ENCODE peak calls at places on chromosomes 16 and 17, in ten cellular contexts. One of them, this sample, is unnamed.

GRCh38 chr16:11852092-11852809 is 909 bp upstream of the RSL1D1 start:
- DNase-seq in A549: peak
- DNase-seq in mesendoderm: no peak
- DNase-seq in neuronal stem cell: no peak
- DNase-seq in osteoblast: no peak
- DNase-seq in IMR-90: peak
- DNase-seq in PC-3: peak
- DNase-seq in GM12878: no peak
- DNase-seq in mesenchymal stem cell: no peak
- DNase-seq in mammary epithelial cell: no peak
- DNase-seq in this sample: no peak

GRCh38 chr16:4865231-4865860 is 18.1 kb downstream of the UBN1 start:
- DNase-seq in mammary epithelial cell: no peak
- DNase-seq in mesenchymal stem cell: no peak
- DNase-seq in PC-3: no peak
- DNase-seq in neuronal stem cell: no peak
- DNase-seq in GM12878: no peak
- DNase-seq in osteoblast: no peak
- DNase-seq in IMR-90: no peak
- DNase-seq in A549: no peak
- DNase-seq in mesendoderm: no peak
- DNase-seq in this sample: no peak

GRCh38 chr16:58329147-58329546 is 34.3 kb upstream of the PRSS54 start:
- DNase-seq in mesenchymal stem cell: no peak
- DNase-seq in GM12878: no peak
- DNase-seq in neuronal stem cell: no peak
- DNase-seq in PC-3: peak
- DNase-seq in mesendoderm: peak
- DNase-seq in IMR-90: peak
- DNase-seq in osteoblast: peak
- DNase-seq in mammary epithelial cell: peak
- DNase-seq in A549: no peak
- DNase-seq in this sample: no peak

GRCh38 chr17:44736551-44737240 is 22.1 kb upstream of the ADAM11 start:
- DNase-seq in mesendoderm: no peak
- DNase-seq in osteoblast: no peak
- DNase-seq in PC-3: no peak
- DNase-seq in IMR-90: no peak
- DNase-seq in mesenchymal stem cell: no peak
- DNase-seq in mammary epithelial cell: no peak
- DNase-seq in neuronal stem cell: no peak
- DNase-seq in GM12878: no peak
- DNase-seq in A549: no peak
- DNase-seq in this sample: no peak

GRCh38 chr17:73436966-73437365 is 125.2 kb upstream of the CDC42EP4 start:
- DNase-seq in osteoblast: no peak
- DNase-seq in A549: no peak
- DNase-seq in mesendoderm: no peak
- DNase-seq in neuronal stem cell: no peak
- DNase-seq in IMR-90: peak
- DNase-seq in GM12878: no peak
- DNase-seq in mammary epithelial cell: no peak
- DNase-seq in PC-3: no peak
- DNase-seq in mesenchymal stem cell: peak
- DNase-seq in this sample: no peak

GRCh38 chr16:77555781-77556180 is 120.9 kb upstream of the ADAMTS18 start:
- DNase-seq in A549: no peak
- DNase-seq in GM12878: no peak
- DNase-seq in osteoblast: peak
- DNase-seq in IMR-90: no peak
- DNase-seq in PC-3: no peak
- DNase-seq in mammary epithelial cell: no peak
- DNase-seq in mesenchymal stem cell: no peak
- DNase-seq in neuronal stem cell: peak
- DNase-seq in mesendoderm: no peak
- DNase-seq in this sample: no peak

GRCh38 chr17:17779015-17779611 is 57.7 kb downstream of the SREBF1 start:
- DNase-seq in GM12878: no peak
- DNase-seq in IMR-90: no peak
- DNase-seq in PC-3: no peak
- DNase-seq in neuronal stem cell: no peak
- DNase-seq in mammary epithelial cell: no peak
- DNase-seq in A549: no peak
- DNase-seq in mesendoderm: no peak
- DNase-seq in mesenchymal stem cell: peak
- DNase-seq in osteoblast: peak
- DNase-seq in this sample: no peak

GRCh38 chr17:61299517-61300513 is 99.8 kb upstream of the TBX2 start:
- DNase-seq in mammary epithelial cell: no peak
- DNase-seq in PC-3: no peak
- DNase-seq in A549: no peak
- DNase-seq in mesenchymal stem cell: no peak
- DNase-seq in mesendoderm: no peak
- DNase-seq in neuronal stem cell: no peak
- DNase-seq in osteoblast: no peak
- DNase-seq in IMR-90: no peak
- DNase-seq in GM12878: no peak
- DNase-seq in this sample: peak

GRCh38 chr17:1565860-1566259 is 3.3 kb upstream of the PITPNA start:
- DNase-seq in mesenchymal stem cell: no peak
- DNase-seq in neuronal stem cell: no peak
- DNase-seq in A549: no peak
- DNase-seq in mammary epithelial cell: no peak
- DNase-seq in IMR-90: no peak
- DNase-seq in osteoblast: no peak
- DNase-seq in mesendoderm: no peak
- DNase-seq in GM12878: no peak
- DNase-seq in PC-3: no peak
- DNase-seq in this sample: no peak

GRCh38 chr17:40106760-40107265 is 6.4 kb upstream of the NR1D1 start:
- DNase-seq in IMR-90: no peak
- DNase-seq in mammary epithelial cell: no peak
- DNase-seq in mesenchymal stem cell: peak
- DNase-seq in A549: no peak
- DNase-seq in mesendoderm: no peak
- DNase-seq in GM12878: no peak
- DNase-seq in PC-3: no peak
- DNase-seq in osteoblast: peak
- DNase-seq in neuronal stem cell: no peak
- DNase-seq in this sample: peak

GRCh38 chr17:40104570-40105471 is 4.4 kb upstream of the NR1D1 start:
- DNase-seq in PC-3: no peak
- DNase-seq in GM12878: no peak
- DNase-seq in neuronal stem cell: no peak
- DNase-seq in IMR-90: no peak
- DNase-seq in mammary epithelial cell: peak
- DNase-seq in mesenchymal stem cell: no peak
- DNase-seq in mesendoderm: no peak
- DNase-seq in A549: no peak
- DNase-seq in osteoblast: peak
- DNase-seq in this sample: no peak

GRCh38 chr17:40109471-40109824 is 9.1 kb upstream of the NR1D1 start:
- DNase-seq in GM12878: no peak
- DNase-seq in A549: no peak
- DNase-seq in mesendoderm: no peak
- DNase-seq in IMR-90: no peak
- DNase-seq in mammary epithelial cell: no peak
- DNase-seq in neuronal stem cell: no peak
- DNase-seq in osteoblast: no peak
- DNase-seq in mesenchymal stem cell: peak
- DNase-seq in PC-3: no peak
- DNase-seq in this sample: no peak

GRCh38 chr17:40106089-40106759 is 5.8 kb upstream of the NR1D1 start:
- DNase-seq in PC-3: no peak
- DNase-seq in mammary epithelial cell: no peak
- DNase-seq in IMR-90: no peak
- DNase-seq in mesendoderm: no peak
- DNase-seq in osteoblast: no peak
- DNase-seq in A549: no peak
- DNase-seq in mesenchymal stem cell: no peak
- DNase-seq in neuronal stem cell: no peak
- DNase-seq in GM12878: no peak
- DNase-seq in this sample: no peak

GRCh38 chr17:40107266-40107980 is 7.0 kb upstream of the NR1D1 start:
- DNase-seq in mesenchymal stem cell: peak
- DNase-seq in GM12878: no peak
- DNase-seq in A549: no peak
- DNase-seq in neuronal stem cell: no peak
- DNase-seq in mammary epithelial cell: no peak
- DNase-seq in IMR-90: no peak
- DNase-seq in mesendoderm: no peak
- DNase-seq in PC-3: no peak
- DNase-seq in osteoblast: peak
- DNase-seq in this sample: peak
- H3K4me2 ChIP-seq in mesenchymal stem cell: no peak
- H3K4me2 ChIP-seq in GM12878: peak
- H3K4me2 ChIP-seq in A549: no peak
- H3K4me2 ChIP-seq in neuronal stem cell: no peak
- H3K4me2 ChIP-seq in mammary epithelial cell: no peak
- H3K4me2 ChIP-seq in IMR-90: peak
- H3K4me2 ChIP-seq in mesendoderm: no peak
- H3K4me2 ChIP-seq in PC-3: no peak
- H3K4me2 ChIP-seq in osteoblast: peak
- H3K4me2 ChIP-seq in this sample: peak

GRCh38 chr17:20999841-21000532 is 42.8 kb downstream of the USP22 start:
- DNase-seq in mesendoderm: no peak
- DNase-seq in PC-3: no peak
- DNase-seq in mammary epithelial cell: no peak
- DNase-seq in osteoblast: peak
- DNase-seq in IMR-90: no peak
- DNase-seq in A549: no peak
- DNase-seq in neuronal stem cell: no peak
- DNase-seq in GM12878: no peak
- DNase-seq in mesenchymal stem cell: no peak
- DNase-seq in this sample: no peak

GRCh38 chr17:21003007-21003621 is 39.7 kb downstream of the USP22 start:
- DNase-seq in mesendoderm: no peak
- DNase-seq in osteoblast: no peak
- DNase-seq in GM12878: no peak
- DNase-seq in mesenchymal stem cell: no peak
- DNase-seq in PC-3: no peak
- DNase-seq in neuronal stem cell: no peak
- DNase-seq in mammary epithelial cell: no peak
- DNase-seq in IMR-90: no peak
- DNase-seq in A549: no peak
- DNase-seq in this sample: no peak

GRCh38 chr17:21001111-21001812 is 41.5 kb downstream of the USP22 start:
- DNase-seq in mammary epithelial cell: no peak
- DNase-seq in IMR-90: no peak
- DNase-seq in GM12878: no peak
- DNase-seq in PC-3: no peak
- DNase-seq in A549: no peak
- DNase-seq in neuronal stem cell: no peak
- DNase-seq in osteoblast: no peak
- DNase-seq in mesendoderm: no peak
- DNase-seq in mesenchymal stem cell: peak
- DNase-seq in this sample: no peak

GRCh38 chr17:21002309-21003006 is 40.4 kb downstream of the USP22 start:
- DNase-seq in mammary epithelial cell: no peak
- DNase-seq in mesenchymal stem cell: no peak
- DNase-seq in PC-3: no peak
- DNase-seq in A549: no peak
- DNase-seq in osteoblast: no peak
- DNase-seq in GM12878: no peak
- DNase-seq in IMR-90: no peak
- DNase-seq in neuronal stem cell: no peak
- DNase-seq in mesendoderm: no peak
- DNase-seq in this sample: no peak

GRCh38 chr17:21001813-21002221 is 41.0 kb downstream of the USP22 start:
- DNase-seq in osteoblast: peak
- DNase-seq in mammary epithelial cell: no peak
- DNase-seq in IMR-90: no peak
- DNase-seq in GM12878: no peak
- DNase-seq in PC-3: peak
- DNase-seq in mesenchymal stem cell: peak
- DNase-seq in mesendoderm: no peak
- DNase-seq in A549: no peak
- DNase-seq in neuronal stem cell: no peak
- DNase-seq in this sample: no peak
- H3K4me2 ChIP-seq in osteoblast: no peak
- H3K4me2 ChIP-seq in mammary epithelial cell: no peak
- H3K4me2 ChIP-seq in IMR-90: no peak
- H3K4me2 ChIP-seq in GM12878: no peak
- H3K4me2 ChIP-seq in PC-3: no peak
- H3K4me2 ChIP-seq in mesenchymal stem cell: no peak
- H3K4me2 ChIP-seq in mesendoderm: no peak
- H3K4me2 ChIP-seq in A549: no peak
- H3K4me2 ChIP-seq in neuronal stem cell: no peak
- H3K4me2 ChIP-seq in this sample: no peak

GRCh38 chr17:41176744-41177387 is 1.2 kb downstream of the KRTAP4-2 start:
- DNase-seq in PC-3: no peak
- DNase-seq in A549: no peak
- DNase-seq in mesendoderm: no peak
- DNase-seq in IMR-90: no peak
- DNase-seq in mesenchymal stem cell: no peak
- DNase-seq in mammary epithelial cell: no peak
- DNase-seq in GM12878: no peak
- DNase-seq in osteoblast: no peak
- DNase-seq in neuronal stem cell: no peak
- DNase-seq in this sample: no peak
- H3K4me2 ChIP-seq in PC-3: no peak
- H3K4me2 ChIP-seq in A549: no peak
- H3K4me2 ChIP-seq in mesendoderm: no peak
- H3K4me2 ChIP-seq in IMR-90: no peak
- H3K4me2 ChIP-seq in mesenchymal stem cell: no peak
- H3K4me2 ChIP-seq in mammary epithelial cell: no peak
- H3K4me2 ChIP-seq in GM12878: no peak
- H3K4me2 ChIP-seq in osteoblast: no peak
- H3K4me2 ChIP-seq in neuronal stem cell: no peak
- H3K4me2 ChIP-seq in this sample: no peak

GRCh38 chr16:89431616-89432015 is 58.7 kb downstream of the ANKRD11 start:
- DNase-seq in neuronal stem cell: no peak
- DNase-seq in mammary epithelial cell: no peak
- DNase-seq in IMR-90: no peak
- DNase-seq in osteoblast: no peak
- DNase-seq in GM12878: no peak
- DNase-seq in PC-3: no peak
- DNase-seq in A549: no peak
- DNase-seq in mesenchymal stem cell: no peak
- DNase-seq in mesendoderm: no peak
- DNase-seq in this sample: no peak

GRCh38 chr16:89434490-89434889 is 55.9 kb downstream of the ANKRD11 start:
- DNase-seq in mammary epithelial cell: no peak
- DNase-seq in neuronal stem cell: no peak
- DNase-seq in A549: no peak
- DNase-seq in GM12878: no peak
- DNase-seq in mesenchymal stem cell: no peak
- DNase-seq in mesendoderm: no peak
- DNase-seq in PC-3: no peak
- DNase-seq in osteoblast: no peak
- DNase-seq in IMR-90: no peak
- DNase-seq in this sample: no peak

GRCh38 chr16:89430436-89431157 is 59.8 kb downstream of the ANKRD11 start:
- DNase-seq in mesenchymal stem cell: no peak
- DNase-seq in mesendoderm: no peak
- DNase-seq in neuronal stem cell: no peak
- DNase-seq in A549: no peak
- DNase-seq in IMR-90: no peak
- DNase-seq in PC-3: no peak
- DNase-seq in mammary epithelial cell: no peak
- DNase-seq in osteoblast: no peak
- DNase-seq in GM12878: no peak
- DNase-seq in this sample: no peak

GRCh38 chr16:89435051-89435450 is 55.3 kb downstream of the ANKRD11 start:
- DNase-seq in PC-3: no peak
- DNase-seq in mammary epithelial cell: no peak
- DNase-seq in IMR-90: no peak
- DNase-seq in A549: peak
- DNase-seq in mesenchymal stem cell: no peak
- DNase-seq in GM12878: no peak
- DNase-seq in osteoblast: no peak
- DNase-seq in mesendoderm: no peak
- DNase-seq in neuronal stem cell: no peak
- DNase-seq in this sample: no peak

GRCh38 chr16:89431158-89431584 is 59.2 kb downstream of the ANKRD11 start:
- DNase-seq in PC-3: no peak
- DNase-seq in osteoblast: peak
- DNase-seq in A549: peak
- DNase-seq in neuronal stem cell: no peak
- DNase-seq in IMR-90: peak
- DNase-seq in mesendoderm: no peak
- DNase-seq in mammary epithelial cell: no peak
- DNase-seq in GM12878: no peak
- DNase-seq in mesenchymal stem cell: peak
- DNase-seq in this sample: no peak
- H3K4me2 ChIP-seq in PC-3: no peak
- H3K4me2 ChIP-seq in osteoblast: peak
- H3K4me2 ChIP-seq in A549: peak
- H3K4me2 ChIP-seq in neuronal stem cell: no peak
- H3K4me2 ChIP-seq in IMR-90: peak
- H3K4me2 ChIP-seq in mesendoderm: no peak
- H3K4me2 ChIP-seq in mammary epithelial cell: no peak
- H3K4me2 ChIP-seq in GM12878: no peak
- H3K4me2 ChIP-seq in mesenchymal stem cell: no peak
- H3K4me2 ChIP-seq in this sample: no peak

This sample was measured in H9.